ENCODE peak calls at places on chromosomes 12 and 14, in ten cellular contexts. One of them, this sample, is unnamed.

GRCh38 chr12:16153273-16153672 is 124.2 kb downstream of the SLC15A5 start:
- DNase-seq in fibroblast of pulmonary artery: no peak
- DNase-seq in stimulated activated CD8-positive, alpha-beta memory T cell treated with anti-CD3 and anti-CD28 coated beads, Interleukin-7, amount 100 ng/mL, for 4 hours: no peak
- DNase-seq in renal cortical epithelial cell: no peak
- DNase-seq in C1 segment of cervical spinal cord: no peak
- DNase-seq in stimulated activated CD4-positive, alpha-beta T cell treated with anti-CD3 and anti-CD28 coated beads, Interleukin-1b, Interleukin-23, amount 100 ng/mL, for 4 hours: no peak
- DNase-seq in activated CD4-positive, alpha-beta T cell treated with anti-CD3 and anti-CD28 coated beads for 36 hours: no peak
- DNase-seq in fibroblast of lung: no peak
- DNase-seq in progenitor cell of endocrine pancreas: no peak
- DNase-seq in activated effector memory CD4-positive, alpha-beta T cell treated with Interleukin-2 at 50 U/mL for 16 hours: no peak
- DNase-seq in this sample: no peak

GRCh38 chr12:105357162-105357691 is 26.7 kb downstream of the C12orf75 start:
- DNase-seq in fibroblast of pulmonary artery: no peak
- DNase-seq in stimulated activated CD8-positive, alpha-beta memory T cell treated with anti-CD3 and anti-CD28 coated beads, Interleukin-7, amount 100 ng/mL, for 4 hours: no peak
- DNase-seq in renal cortical epithelial cell: peak
- DNase-seq in C1 segment of cervical spinal cord: no peak
- DNase-seq in stimulated activated CD4-positive, alpha-beta T cell treated with anti-CD3 and anti-CD28 coated beads, Interleukin-1b, Interleukin-23, amount 100 ng/mL, for 4 hours: no peak
- DNase-seq in activated CD4-positive, alpha-beta T cell treated with anti-CD3 and anti-CD28 coated beads for 36 hours: peak
- DNase-seq in fibroblast of lung: peak
- DNase-seq in progenitor cell of endocrine pancreas: no peak
- DNase-seq in activated effector memory CD4-positive, alpha-beta T cell treated with Interleukin-2 at 50 U/mL for 16 hours: no peak
- DNase-seq in this sample: no peak

GRCh38 chr12:119528241-119528640 is 65.3 kb upstream of the TMEM233 start:
- DNase-seq in fibroblast of pulmonary artery: peak
- DNase-seq in stimulated activated CD8-positive, alpha-beta memory T cell treated with anti-CD3 and anti-CD28 coated beads, Interleukin-7, amount 100 ng/mL, for 4 hours: no peak
- DNase-seq in renal cortical epithelial cell: peak
- DNase-seq in C1 segment of cervical spinal cord: no peak
- DNase-seq in stimulated activated CD4-positive, alpha-beta T cell treated with anti-CD3 and anti-CD28 coated beads, Interleukin-1b, Interleukin-23, amount 100 ng/mL, for 4 hours: no peak
- DNase-seq in activated CD4-positive, alpha-beta T cell treated with anti-CD3 and anti-CD28 coated beads for 36 hours: no peak
- DNase-seq in fibroblast of lung: peak
- DNase-seq in progenitor cell of endocrine pancreas: no peak
- DNase-seq in activated effector memory CD4-positive, alpha-beta T cell treated with Interleukin-2 at 50 U/mL for 16 hours: no peak
- DNase-seq in this sample: no peak

GRCh38 chr12:57152408-57153038 is 5.1 kb upstream of the LRP1-AS start:
- DNase-seq in fibroblast of pulmonary artery: peak
- DNase-seq in stimulated activated CD8-positive, alpha-beta memory T cell treated with anti-CD3 and anti-CD28 coated beads, Interleukin-7, amount 100 ng/mL, for 4 hours: no peak
- DNase-seq in renal cortical epithelial cell: no peak
- DNase-seq in C1 segment of cervical spinal cord: peak
- DNase-seq in stimulated activated CD4-positive, alpha-beta T cell treated with anti-CD3 and anti-CD28 coated beads, Interleukin-1b, Interleukin-23, amount 100 ng/mL, for 4 hours: no peak
- DNase-seq in activated CD4-positive, alpha-beta T cell treated with anti-CD3 and anti-CD28 coated beads for 36 hours: no peak
- DNase-seq in fibroblast of lung: peak
- DNase-seq in progenitor cell of endocrine pancreas: no peak
- DNase-seq in activated effector memory CD4-positive, alpha-beta T cell treated with Interleukin-2 at 50 U/mL for 16 hours: no peak
- DNase-seq in this sample: no peak

GRCh38 chr12:45388545-45388944 is 172.7 kb downstream of the ANO6 start:
- DNase-seq in fibroblast of pulmonary artery: peak
- DNase-seq in stimulated activated CD8-positive, alpha-beta memory T cell treated with anti-CD3 and anti-CD28 coated beads, Interleukin-7, amount 100 ng/mL, for 4 hours: no peak
- DNase-seq in renal cortical epithelial cell: peak
- DNase-seq in C1 segment of cervical spinal cord: no peak
- DNase-seq in stimulated activated CD4-positive, alpha-beta T cell treated with anti-CD3 and anti-CD28 coated beads, Interleukin-1b, Interleukin-23, amount 100 ng/mL, for 4 hours: no peak
- DNase-seq in activated CD4-positive, alpha-beta T cell treated with anti-CD3 and anti-CD28 coated beads for 36 hours: no peak
- DNase-seq in fibroblast of lung: peak
- DNase-seq in progenitor cell of endocrine pancreas: no peak
- DNase-seq in activated effector memory CD4-positive, alpha-beta T cell treated with Interleukin-2 at 50 U/mL for 16 hours: no peak
- DNase-seq in this sample: no peak

GRCh38 chr12:108368089-108368488 is 29.0 kb upstream of the CMKLR1 start:
- DNase-seq in fibroblast of pulmonary artery: no peak
- DNase-seq in stimulated activated CD8-positive, alpha-beta memory T cell treated with anti-CD3 and anti-CD28 coated beads, Interleukin-7, amount 100 ng/mL, for 4 hours: no peak
- DNase-seq in renal cortical epithelial cell: no peak
- DNase-seq in C1 segment of cervical spinal cord: no peak
- DNase-seq in stimulated activated CD4-positive, alpha-beta T cell treated with anti-CD3 and anti-CD28 coated beads, Interleukin-1b, Interleukin-23, amount 100 ng/mL, for 4 hours: no peak
- DNase-seq in activated CD4-positive, alpha-beta T cell treated with anti-CD3 and anti-CD28 coated beads for 36 hours: no peak
- DNase-seq in fibroblast of lung: no peak
- DNase-seq in progenitor cell of endocrine pancreas: no peak
- DNase-seq in activated effector memory CD4-positive, alpha-beta T cell treated with Interleukin-2 at 50 U/mL for 16 hours: no peak
- DNase-seq in this sample: no peak

GRCh38 chr14:39097159-39097558 is 5.9 kb downstream of the SEC23A start:
- DNase-seq in fibroblast of pulmonary artery: peak
- DNase-seq in stimulated activated CD8-positive, alpha-beta memory T cell treated with anti-CD3 and anti-CD28 coated beads, Interleukin-7, amount 100 ng/mL, for 4 hours: no peak
- DNase-seq in renal cortical epithelial cell: peak
- DNase-seq in C1 segment of cervical spinal cord: no peak
- DNase-seq in stimulated activated CD4-positive, alpha-beta T cell treated with anti-CD3 and anti-CD28 coated beads, Interleukin-1b, Interleukin-23, amount 100 ng/mL, for 4 hours: no peak
- DNase-seq in activated CD4-positive, alpha-beta T cell treated with anti-CD3 and anti-CD28 coated beads for 36 hours: peak
- DNase-seq in fibroblast of lung: peak
- DNase-seq in progenitor cell of endocrine pancreas: no peak
- DNase-seq in activated effector memory CD4-positive, alpha-beta T cell treated with Interleukin-2 at 50 U/mL for 16 hours: no peak
- DNase-seq in this sample: no peak

GRCh38 chr12:50257226-50258166 is 25.8 kb downstream of the LIMA1 start:
- DNase-seq in fibroblast of pulmonary artery: peak
- DNase-seq in stimulated activated CD8-positive, alpha-beta memory T cell treated with anti-CD3 and anti-CD28 coated beads, Interleukin-7, amount 100 ng/mL, for 4 hours: no peak
- DNase-seq in renal cortical epithelial cell: peak
- DNase-seq in C1 segment of cervical spinal cord: no peak
- DNase-seq in stimulated activated CD4-positive, alpha-beta T cell treated with anti-CD3 and anti-CD28 coated beads, Interleukin-1b, Interleukin-23, amount 100 ng/mL, for 4 hours: no peak
- DNase-seq in activated CD4-positive, alpha-beta T cell treated with anti-CD3 and anti-CD28 coated beads for 36 hours: no peak
- DNase-seq in fibroblast of lung: peak
- DNase-seq in progenitor cell of endocrine pancreas: no peak
- DNase-seq in activated effector memory CD4-positive, alpha-beta T cell treated with Interleukin-2 at 50 U/mL for 16 hours: no peak
- DNase-seq in this sample: no peak

GRCh38 chr12:79848321-79848720 is 86.6 kb downstream of the PPP1R12A start:
- DNase-seq in fibroblast of pulmonary artery: peak
- DNase-seq in stimulated activated CD8-positive, alpha-beta memory T cell treated with anti-CD3 and anti-CD28 coated beads, Interleukin-7, amount 100 ng/mL, for 4 hours: no peak
- DNase-seq in renal cortical epithelial cell: no peak
- DNase-seq in C1 segment of cervical spinal cord: no peak
- DNase-seq in stimulated activated CD4-positive, alpha-beta T cell treated with anti-CD3 and anti-CD28 coated beads, Interleukin-1b, Interleukin-23, amount 100 ng/mL, for 4 hours: no peak
- DNase-seq in activated CD4-positive, alpha-beta T cell treated with anti-CD3 and anti-CD28 coated beads for 36 hours: no peak
- DNase-seq in fibroblast of lung: no peak
- DNase-seq in progenitor cell of endocrine pancreas: no peak
- DNase-seq in activated effector memory CD4-positive, alpha-beta T cell treated with Interleukin-2 at 50 U/mL for 16 hours: no peak
- DNase-seq in this sample: no peak

GRCh38 chr12:108606492-108606891 is 8.6 kb upstream of the TMEM119 start:
- DNase-seq in fibroblast of pulmonary artery: no peak
- DNase-seq in stimulated activated CD8-positive, alpha-beta memory T cell treated with anti-CD3 and anti-CD28 coated beads, Interleukin-7, amount 100 ng/mL, for 4 hours: no peak
- DNase-seq in renal cortical epithelial cell: no peak
- DNase-seq in C1 segment of cervical spinal cord: no peak
- DNase-seq in stimulated activated CD4-positive, alpha-beta T cell treated with anti-CD3 and anti-CD28 coated beads, Interleukin-1b, Interleukin-23, amount 100 ng/mL, for 4 hours: no peak
- DNase-seq in activated CD4-positive, alpha-beta T cell treated with anti-CD3 and anti-CD28 coated beads for 36 hours: no peak
- DNase-seq in fibroblast of lung: no peak
- DNase-seq in progenitor cell of endocrine pancreas: no peak
- DNase-seq in activated effector memory CD4-positive, alpha-beta T cell treated with Interleukin-2 at 50 U/mL for 16 hours: no peak
- DNase-seq in this sample: no peak

GRCh38 chr12:89278862-89279261 is 73.4 kb downstream of the DUSP6 start:
- DNase-seq in fibroblast of pulmonary artery: no peak
- DNase-seq in stimulated activated CD8-positive, alpha-beta memory T cell treated with anti-CD3 and anti-CD28 coated beads, Interleukin-7, amount 100 ng/mL, for 4 hours: no peak
- DNase-seq in renal cortical epithelial cell: no peak
- DNase-seq in C1 segment of cervical spinal cord: no peak
- DNase-seq in stimulated activated CD4-positive, alpha-beta T cell treated with anti-CD3 and anti-CD28 coated beads, Interleukin-1b, Interleukin-23, amount 100 ng/mL, for 4 hours: no peak
- DNase-seq in activated CD4-positive, alpha-beta T cell treated with anti-CD3 and anti-CD28 coated beads for 36 hours: no peak
- DNase-seq in fibroblast of lung: no peak
- DNase-seq in progenitor cell of endocrine pancreas: no peak
- DNase-seq in activated effector memory CD4-positive, alpha-beta T cell treated with Interleukin-2 at 50 U/mL for 16 hours: no peak
- DNase-seq in this sample: no peak

GRCh38 chr12:14239350-14239934 is 126.0 kb upstream of the ATF7IP start:
- DNase-seq in fibroblast of pulmonary artery: peak
- DNase-seq in stimulated activated CD8-positive, alpha-beta memory T cell treated with anti-CD3 and anti-CD28 coated beads, Interleukin-7, amount 100 ng/mL, for 4 hours: no peak
- DNase-seq in renal cortical epithelial cell: peak
- DNase-seq in C1 segment of cervical spinal cord: peak
- DNase-seq in stimulated activated CD4-positive, alpha-beta T cell treated with anti-CD3 and anti-CD28 coated beads, Interleukin-1b, Interleukin-23, amount 100 ng/mL, for 4 hours: no peak
- DNase-seq in activated CD4-positive, alpha-beta T cell treated with anti-CD3 and anti-CD28 coated beads for 36 hours: peak
- DNase-seq in fibroblast of lung: peak
- DNase-seq in progenitor cell of endocrine pancreas: no peak
- DNase-seq in activated effector memory CD4-positive, alpha-beta T cell treated with Interleukin-2 at 50 U/mL for 16 hours: no peak
- DNase-seq in this sample: no peak

GRCh38 chr12:11633968-11634367 is 15.5 kb upstream of the ETV6 start:
- DNase-seq in fibroblast of pulmonary artery: no peak
- DNase-seq in stimulated activated CD8-positive, alpha-beta memory T cell treated with anti-CD3 and anti-CD28 coated beads, Interleukin-7, amount 100 ng/mL, for 4 hours: no peak
- DNase-seq in renal cortical epithelial cell: peak
- DNase-seq in C1 segment of cervical spinal cord: no peak
- DNase-seq in stimulated activated CD4-positive, alpha-beta T cell treated with anti-CD3 and anti-CD28 coated beads, Interleukin-1b, Interleukin-23, amount 100 ng/mL, for 4 hours: no peak
- DNase-seq in activated CD4-positive, alpha-beta T cell treated with anti-CD3 and anti-CD28 coated beads for 36 hours: no peak
- DNase-seq in fibroblast of lung: peak
- DNase-seq in progenitor cell of endocrine pancreas: no peak
- DNase-seq in activated effector memory CD4-positive, alpha-beta T cell treated with Interleukin-2 at 50 U/mL for 16 hours: no peak
- DNase-seq in this sample: no peak

GRCh38 chr12:86914716-86915115 is 658.5 kb upstream of the MGAT4C start:
- DNase-seq in fibroblast of pulmonary artery: peak
- DNase-seq in stimulated activated CD8-positive, alpha-beta memory T cell treated with anti-CD3 and anti-CD28 coated beads, Interleukin-7, amount 100 ng/mL, for 4 hours: no peak
- DNase-seq in renal cortical epithelial cell: peak
- DNase-seq in C1 segment of cervical spinal cord: no peak
- DNase-seq in stimulated activated CD4-positive, alpha-beta T cell treated with anti-CD3 and anti-CD28 coated beads, Interleukin-1b, Interleukin-23, amount 100 ng/mL, for 4 hours: no peak
- DNase-seq in activated CD4-positive, alpha-beta T cell treated with anti-CD3 and anti-CD28 coated beads for 36 hours: no peak
- DNase-seq in fibroblast of lung: peak
- DNase-seq in progenitor cell of endocrine pancreas: no peak
- DNase-seq in activated effector memory CD4-positive, alpha-beta T cell treated with Interleukin-2 at 50 U/mL for 16 hours: no peak
- DNase-seq in this sample: no peak

GRCh38 chr12:21691515-21691914 is 33.9 kb upstream of the LDHB start:
- DNase-seq in fibroblast of pulmonary artery: no peak
- DNase-seq in stimulated activated CD8-positive, alpha-beta memory T cell treated with anti-CD3 and anti-CD28 coated beads, Interleukin-7, amount 100 ng/mL, for 4 hours: no peak
- DNase-seq in renal cortical epithelial cell: no peak
- DNase-seq in C1 segment of cervical spinal cord: no peak
- DNase-seq in stimulated activated CD4-positive, alpha-beta T cell treated with anti-CD3 and anti-CD28 coated beads, Interleukin-1b, Interleukin-23, amount 100 ng/mL, for 4 hours: no peak
- DNase-seq in activated CD4-positive, alpha-beta T cell treated with anti-CD3 and anti-CD28 coated beads for 36 hours: no peak
- DNase-seq in fibroblast of lung: no peak
- DNase-seq in progenitor cell of endocrine pancreas: no peak
- DNase-seq in activated effector memory CD4-positive, alpha-beta T cell treated with Interleukin-2 at 50 U/mL for 16 hours: no peak
- DNase-seq in this sample: no peak

GRCh38 chr12:50059440-50060119 is 2.2 kb downstream of the ASIC1 start:
- DNase-seq in fibroblast of pulmonary artery: no peak
- DNase-seq in stimulated activated CD8-positive, alpha-beta memory T cell treated with anti-CD3 and anti-CD28 coated beads, Interleukin-7, amount 100 ng/mL, for 4 hours: peak
- DNase-seq in renal cortical epithelial cell: no peak
- DNase-seq in C1 segment of cervical spinal cord: no peak
- DNase-seq in stimulated activated CD4-positive, alpha-beta T cell treated with anti-CD3 and anti-CD28 coated beads, Interleukin-1b, Interleukin-23, amount 100 ng/mL, for 4 hours: no peak
- DNase-seq in activated CD4-positive, alpha-beta T cell treated with anti-CD3 and anti-CD28 coated beads for 36 hours: peak
- DNase-seq in fibroblast of lung: peak
- DNase-seq in progenitor cell of endocrine pancreas: no peak
- DNase-seq in activated effector memory CD4-positive, alpha-beta T cell treated with Interleukin-2 at 50 U/mL for 16 hours: no peak
- DNase-seq in this sample: peak

GRCh38 chr12:12641650-12642049 is 30.0 kb downstream of the CREBL2 start:
- DNase-seq in fibroblast of pulmonary artery: no peak
- DNase-seq in stimulated activated CD8-positive, alpha-beta memory T cell treated with anti-CD3 and anti-CD28 coated beads, Interleukin-7, amount 100 ng/mL, for 4 hours: no peak
- DNase-seq in renal cortical epithelial cell: no peak
- DNase-seq in C1 segment of cervical spinal cord: no peak
- DNase-seq in stimulated activated CD4-positive, alpha-beta T cell treated with anti-CD3 and anti-CD28 coated beads, Interleukin-1b, Interleukin-23, amount 100 ng/mL, for 4 hours: no peak
- DNase-seq in activated CD4-positive, alpha-beta T cell treated with anti-CD3 and anti-CD28 coated beads for 36 hours: no peak
- DNase-seq in fibroblast of lung: no peak
- DNase-seq in progenitor cell of endocrine pancreas: no peak
- DNase-seq in activated effector memory CD4-positive, alpha-beta T cell treated with Interleukin-2 at 50 U/mL for 16 hours: no peak
- DNase-seq in this sample: no peak

GRCh38 chr12:19988457-19988856 is 379.9 kb upstream of the PDE3A start:
- DNase-seq in fibroblast of pulmonary artery: peak
- DNase-seq in stimulated activated CD8-positive, alpha-beta memory T cell treated with anti-CD3 and anti-CD28 coated beads, Interleukin-7, amount 100 ng/mL, for 4 hours: no peak
- DNase-seq in renal cortical epithelial cell: peak
- DNase-seq in C1 segment of cervical spinal cord: no peak
- DNase-seq in stimulated activated CD4-positive, alpha-beta T cell treated with anti-CD3 and anti-CD28 coated beads, Interleukin-1b, Interleukin-23, amount 100 ng/mL, for 4 hours: no peak
- DNase-seq in activated CD4-positive, alpha-beta T cell treated with anti-CD3 and anti-CD28 coated beads for 36 hours: no peak
- DNase-seq in fibroblast of lung: peak
- DNase-seq in progenitor cell of endocrine pancreas: no peak
- DNase-seq in activated effector memory CD4-positive, alpha-beta T cell treated with Interleukin-2 at 50 U/mL for 16 hours: no peak
- DNase-seq in this sample: no peak

GRCh38 chr12:111430418-111431353 is 25.0 kb downstream of the SH2B3 start:
- DNase-seq in fibroblast of pulmonary artery: no peak
- DNase-seq in stimulated activated CD8-positive, alpha-beta memory T cell treated with anti-CD3 and anti-CD28 coated beads, Interleukin-7, amount 100 ng/mL, for 4 hours: peak
- DNase-seq in renal cortical epithelial cell: no peak
- DNase-seq in C1 segment of cervical spinal cord: no peak
- DNase-seq in stimulated activated CD4-positive, alpha-beta T cell treated with anti-CD3 and anti-CD28 coated beads, Interleukin-1b, Interleukin-23, amount 100 ng/mL, for 4 hours: peak
- DNase-seq in activated CD4-positive, alpha-beta T cell treated with anti-CD3 and anti-CD28 coated beads for 36 hours: peak
- DNase-seq in fibroblast of lung: no peak
- DNase-seq in progenitor cell of endocrine pancreas: no peak
- DNase-seq in activated effector memory CD4-positive, alpha-beta T cell treated with Interleukin-2 at 50 U/mL for 16 hours: peak
- DNase-seq in this sample: peak

GRCh38 chr12:93970892-93971688 is 177.3 kb upstream of the PLXNC1 start:
- DNase-seq in fibroblast of pulmonary artery: no peak
- DNase-seq in stimulated activated CD8-positive, alpha-beta memory T cell treated with anti-CD3 and anti-CD28 coated beads, Interleukin-7, amount 100 ng/mL, for 4 hours: no peak
- DNase-seq in renal cortical epithelial cell: peak
- DNase-seq in C1 segment of cervical spinal cord: no peak
- DNase-seq in stimulated activated CD4-positive, alpha-beta T cell treated with anti-CD3 and anti-CD28 coated beads, Interleukin-1b, Interleukin-23, amount 100 ng/mL, for 4 hours: no peak
- DNase-seq in activated CD4-positive, alpha-beta T cell treated with anti-CD3 and anti-CD28 coated beads for 36 hours: no peak
- DNase-seq in fibroblast of lung: peak
- DNase-seq in progenitor cell of endocrine pancreas: no peak
- DNase-seq in activated effector memory CD4-positive, alpha-beta T cell treated with Interleukin-2 at 50 U/mL for 16 hours: no peak
- DNase-seq in this sample: no peak

GRCh38 chr14:53399057-53399456 is 245.9 kb upstream of the DDHD1 start:
- DNase-seq in fibroblast of pulmonary artery: peak
- DNase-seq in stimulated activated CD8-positive, alpha-beta memory T cell treated with anti-CD3 and anti-CD28 coated beads, Interleukin-7, amount 100 ng/mL, for 4 hours: no peak
- DNase-seq in renal cortical epithelial cell: peak
- DNase-seq in C1 segment of cervical spinal cord: no peak
- DNase-seq in stimulated activated CD4-positive, alpha-beta T cell treated with anti-CD3 and anti-CD28 coated beads, Interleukin-1b, Interleukin-23, amount 100 ng/mL, for 4 hours: no peak
- DNase-seq in activated CD4-positive, alpha-beta T cell treated with anti-CD3 and anti-CD28 coated beads for 36 hours: no peak
- DNase-seq in fibroblast of lung: peak
- DNase-seq in progenitor cell of endocrine pancreas: no peak
- DNase-seq in activated effector memory CD4-positive, alpha-beta T cell treated with Interleukin-2 at 50 U/mL for 16 hours: no peak
- DNase-seq in this sample: no peak

GRCh38 chr12:48988030-48988649 is 10.0 kb downstream of the WNT1 start:
- DNase-seq in fibroblast of pulmonary artery: peak
- DNase-seq in stimulated activated CD8-positive, alpha-beta memory T cell treated with anti-CD3 and anti-CD28 coated beads, Interleukin-7, amount 100 ng/mL, for 4 hours: no peak
- DNase-seq in renal cortical epithelial cell: no peak
- DNase-seq in C1 segment of cervical spinal cord: peak
- DNase-seq in stimulated activated CD4-positive, alpha-beta T cell treated with anti-CD3 and anti-CD28 coated beads, Interleukin-1b, Interleukin-23, amount 100 ng/mL, for 4 hours: peak
- DNase-seq in activated CD4-positive, alpha-beta T cell treated with anti-CD3 and anti-CD28 coated beads for 36 hours: peak
- DNase-seq in fibroblast of lung: no peak
- DNase-seq in progenitor cell of endocrine pancreas: peak
- DNase-seq in activated effector memory CD4-positive, alpha-beta T cell treated with Interleukin-2 at 50 U/mL for 16 hours: peak
- DNase-seq in this sample: peak